ENCODE peak calls at places on chromosomes 5 and 9, in eight cellular contexts. Q is right cardiac atrium, C is neural progenitor cell, X is lung, D is lower lobe of right lung, F is OCI-LY7, G is trophoblast cell, M is psoas muscle. Y is an unnamed sample. For H3K4me1, the result is how much of the 10 kb centered on the place peaks cover.

GRCh38 chr5:12110629-12111028 is 206.4 kb upstream of the CTNND2 start:
- DNase-seq in Q (no peak), C (no peak), X (no peak), D (no peak), F (no peak), G (no peak), M (no peak), Y (no peak)

GRCh38 chr9:114616684-114617520 is 5.8 kb downstream of the TMEM268 start:
- DNase-seq in Q (peak), C (no peak), X (peak), D (peak), F (peak), G (peak), M (peak), Y (peak)

GRCh38 chr5:33153373-33153772 is 287.4 kb upstream of the TARS1 start:
- DNase-seq in Q (no peak), C (no peak), X (no peak), D (no peak), F (no peak), G (no peak), M (no peak), Y (no peak)

GRCh38 chr5:154575869-154576806 is 98.1 kb upstream of the HAND1 start:
- DNase-seq in Q (no peak), C (no peak), X (no peak), D (no peak), F (peak), G (no peak), M (no peak), Y (no peak)

GRCh38 chr5:160064979-160065619 is 54.2 kb downstream of the PWWP2A start:
- DNase-seq in Q (no peak), C (no peak), X (no peak), D (no peak), F (no peak), G (peak), M (no peak), Y (no peak)

GRCh38 chr5:126849101-126849678 is 72.3 kb downstream of the LMNB1 start:
- DNase-seq in Q (peak), C (no peak), X (no peak), D (no peak), F (no peak), G (no peak), M (no peak), Y (no peak)

GRCh38 chr9:109417585-109418544 is 80.2 kb downstream of the PTPN3 start:
- DNase-seq in Q (no peak), C (no peak), X (no peak), D (no peak), F (peak), G (no peak), M (peak), Y (no peak)

GRCh38 chr9:6334305-6334704 is 6.1 kb downstream of the TPD52L3 start:
- DNase-seq in Q (no peak), C (no peak), X (no peak), D (no peak), F (no peak), G (no peak), M (no peak), Y (no peak)

GRCh38 chr5:14212838-14213237 is 69.7 kb downstream of the TRIO start:
- DNase-seq in Q (no peak), C (no peak), X (no peak), D (no peak), F (peak), G (no peak), M (no peak), Y (no peak)

GRCh38 chr9:128056086-128056485 is 11.0 kb downstream of the NAIF1 start:
- DNase-seq in Q (no peak), C (no peak), X (no peak), D (no peak), F (no peak), G (no peak), M (peak), Y (no peak)

GRCh38 chr9:133737071-133737773 is 930 bp downstream of the SARDH start:
- DNase-seq in Q (no peak), C (peak), X (no peak), D (no peak), F (no peak), G (no peak), M (peak), Y (peak)

DNA sequence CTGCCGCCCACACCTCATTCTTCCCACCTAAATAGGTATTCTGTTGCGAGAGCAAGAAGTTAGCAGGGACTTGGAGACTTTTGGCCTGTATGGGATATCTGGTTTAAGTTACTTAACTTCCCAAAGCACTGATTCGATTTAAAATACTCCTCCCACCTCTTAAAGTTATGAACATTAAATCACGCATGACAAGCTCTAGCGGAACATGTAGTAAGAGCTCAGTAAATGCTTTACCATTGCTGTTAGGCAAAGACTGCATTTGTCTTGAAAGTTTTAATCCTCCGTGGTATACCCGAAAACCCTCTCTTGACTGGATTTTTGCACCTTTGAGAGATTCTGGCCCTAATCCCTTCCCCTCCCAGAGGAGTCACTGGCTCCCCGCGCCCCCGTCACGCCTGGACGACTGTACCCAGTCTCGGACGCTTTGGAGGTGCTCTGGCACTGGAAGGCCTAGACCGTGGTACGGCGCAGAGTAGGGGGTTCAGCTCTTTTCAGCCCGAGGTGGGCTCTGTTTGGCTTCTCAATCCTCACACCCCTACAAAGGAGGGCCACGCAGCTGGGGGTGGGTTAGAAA is 4.4 kb downstream of the GDNF start:
- DNase-seq in Q (no peak), C (no peak), X (no peak), D (no peak), F (no peak), G (no peak), M (no peak), Y (no peak)
- H3K4me3 ChIP-seq in Q (no peak), C (no peak), X (no peak), D (no peak), F (no peak), G (no peak), M (peak), Y (no peak)

DNA sequence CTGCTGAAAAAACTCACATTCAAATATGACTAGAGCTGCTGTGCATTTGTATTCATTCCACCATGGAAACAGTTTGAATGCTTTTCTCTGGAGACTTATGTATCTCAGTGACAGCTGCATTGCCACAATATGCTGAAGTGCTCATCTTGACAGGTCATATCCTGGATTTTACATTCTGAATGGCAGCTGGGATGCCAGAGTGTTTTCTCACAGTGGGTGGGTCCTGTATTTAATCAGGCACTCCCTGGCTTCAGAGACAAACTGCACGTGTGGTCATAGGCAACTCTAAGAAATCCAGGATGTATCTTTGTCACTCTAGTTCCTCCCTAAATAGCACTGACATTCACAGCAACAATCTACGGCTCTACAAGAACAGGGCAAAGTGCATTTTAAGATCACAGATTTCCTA is 75.6 kb downstream of the ST8SIA4 start:
- DNase-seq in Q (no peak), C (no peak), X (no peak), D (no peak), F (peak), G (peak), M (no peak), Y (peak)
- H3K4me1 ChIP-seq in Q (under half), C (under half), X (under half), D (under half), F (under half), G (under half), M (under half), Y (under half)

GRCh38 chr9:94096819-94097577 is 12.7 kb downstream of the PTPDC1 start:
- DNase-seq in Q (no peak), C (no peak), X (no peak), D (no peak), F (no peak), G (no peak), M (no peak), Y (no peak)

GRCh38 chr9:94101169-94101853 is 17.0 kb downstream of the PTPDC1 start:
- DNase-seq in Q (no peak), C (no peak), X (no peak), D (no peak), F (no peak), G (no peak), M (no peak), Y (no peak)

GRCh38 chr9:94100152-94100879 is 16.1 kb downstream of the PTPDC1 start:
- DNase-seq in Q (no peak), C (no peak), X (no peak), D (no peak), F (no peak), G (no peak), M (no peak), Y (no peak)

GRCh38 chr9:94097788-94098413 is 13.6 kb downstream of the PTPDC1 start:
- DNase-seq in Q (no peak), C (no peak), X (no peak), D (no peak), F (no peak), G (no peak), M (no peak), Y (no peak)
- H3K27ac ChIP-seq in Q (no peak), C (no peak), X (no peak), D (no peak), F (no peak), G (no peak), M (no peak), Y (no peak)

GRCh38 chr9:2676466-2676865 is 40.8 kb upstream of the KCNV2 start:
- DNase-seq in Q (no peak), C (no peak), X (no peak), D (no peak), F (no peak), G (no peak), M (no peak), Y (peak)
- H3K4me3 ChIP-seq in Q (no peak), C (no peak), X (no peak), D (no peak), F (no peak), G (no peak), M (no peak), Y (no peak)

GRCh38 chr5:172444626-172445365 is 9.5 kb downstream of the SH3PXD2B start:
- DNase-seq in Q (no peak), C (no peak), X (no peak), D (no peak), F (no peak), G (no peak), M (no peak), Y (no peak)
- H3K4me1 ChIP-seq in Q (under half), C (under half), X (under half), D (under half), F (under half), G (under half), M (under half), Y (under half)

DNA sequence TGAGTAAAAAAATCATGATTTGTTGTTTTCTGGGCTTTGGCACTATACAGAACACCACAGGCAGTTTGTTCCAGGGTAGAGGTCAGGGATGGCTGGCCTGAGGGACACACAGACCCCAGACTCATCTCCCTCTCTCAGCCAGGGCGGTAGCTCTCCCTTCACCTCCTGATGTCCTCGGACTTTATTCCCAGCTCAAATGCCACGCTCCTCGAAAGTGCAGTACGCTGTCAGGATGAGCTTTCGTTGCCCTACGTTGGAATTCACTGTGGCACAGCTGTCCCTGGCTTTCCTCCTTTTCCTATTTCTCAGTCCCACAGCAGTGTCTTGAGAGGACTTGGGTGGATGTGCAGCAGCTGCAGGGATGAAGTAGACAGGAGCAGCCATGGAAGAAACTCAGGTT is 15.7 kb upstream of the MGAT1 start:
- DNase-seq in Q (no peak), C (no peak), X (no peak), D (no peak), F (no peak), G (no peak), M (no peak), Y (peak)
- H3K27ac ChIP-seq in Q (peak), C (no peak), X (peak), D (peak), F (peak), G (no peak), M (peak), Y (peak)

GRCh38 chr5:157860898-157861894 is 2.3 kb upstream of the CLINT1 start:
- DNase-seq in Q (no peak), C (no peak), X (no peak), D (no peak), F (peak), G (no peak), M (no peak), Y (no peak)
- H3K4me3 ChIP-seq in Q (no peak), C (no peak), X (no peak), D (no peak), F (peak), G (no peak), M (no peak), Y (no peak)

GRCh38 chr9:137080260-137081122 is 3.2 kb downstream of the UAP1L1 start:
- DNase-seq in Q (no peak), C (no peak), X (no peak), D (no peak), F (no peak), G (no peak), M (no peak), Y (no peak)
- H3K4me1 ChIP-seq in Q (under half), C (under half), X (under half), D (under half), F (under half), G (under half), M (under half), Y (under half)